ENCODE peak calls at places on chromosome 5, in eight cellular contexts. One of them, this sample, is unnamed.

GRCh38 chr5:144203750-144204596 is 33.3 kb downstream of the KCTD16 start:
- DNase-seq in OCI-LY7: peak
- DNase-seq in GM23338: peak
- DNase-seq in MM.1S: peak
- DNase-seq in neural progenitor cell: peak
- DNase-seq in HCT116: peak
- DNase-seq in GM23248: peak
- DNase-seq in PC-3: peak
- DNase-seq in this sample: peak

GRCh38 chr5:171524461-171524860 is 105.0 kb downstream of the FGF18 start:
- DNase-seq in GM23338: no peak
- DNase-seq in HCT116: no peak
- DNase-seq in PC-3: no peak
- DNase-seq in GM23248: no peak
- DNase-seq in MM.1S: no peak
- DNase-seq in OCI-LY7: no peak
- DNase-seq in neural progenitor cell: no peak
- DNase-seq in this sample: peak

GRCh38 chr5:72871358-72872024 is 55.0 kb downstream of the TNPO1 start:
- DNase-seq in HCT116: no peak
- DNase-seq in neural progenitor cell: no peak
- DNase-seq in PC-3: no peak
- DNase-seq in MM.1S: no peak
- DNase-seq in GM23338: no peak
- DNase-seq in GM23248: peak
- DNase-seq in OCI-LY7: no peak
- DNase-seq in this sample: no peak

GRCh38 chr5:157356576-157356975 is 90.7 kb downstream of the CYFIP2 start:
- DNase-seq in GM23248: no peak
- DNase-seq in GM23338: no peak
- DNase-seq in HCT116: no peak
- DNase-seq in neural progenitor cell: no peak
- DNase-seq in MM.1S: no peak
- DNase-seq in PC-3: no peak
- DNase-seq in OCI-LY7: no peak
- DNase-seq in this sample: no peak

GRCh38 chr5:179198865-179199645 is 138.9 kb downstream of the ZNF354C start:
- DNase-seq in PC-3: no peak
- DNase-seq in HCT116: no peak
- DNase-seq in OCI-LY7: no peak
- DNase-seq in GM23248: no peak
- DNase-seq in neural progenitor cell: no peak
- DNase-seq in GM23338: no peak
- DNase-seq in MM.1S: no peak
- DNase-seq in this sample: no peak

GRCh38 chr5:158463971-158464370 is 605.0 kb upstream of the CLINT1 start:
- DNase-seq in GM23248: peak
- DNase-seq in OCI-LY7: no peak
- DNase-seq in MM.1S: no peak
- DNase-seq in PC-3: no peak
- DNase-seq in HCT116: no peak
- DNase-seq in GM23338: no peak
- DNase-seq in neural progenitor cell: no peak
- DNase-seq in this sample: peak

GRCh38 chr5:32030226-32030625 is 143.9 kb downstream of the GOLPH3 start:
- DNase-seq in neural progenitor cell: no peak
- DNase-seq in GM23338: no peak
- DNase-seq in PC-3: no peak
- DNase-seq in MM.1S: no peak
- DNase-seq in GM23248: peak
- DNase-seq in HCT116: no peak
- DNase-seq in OCI-LY7: no peak
- DNase-seq in this sample: no peak

GRCh38 chr5:98581416-98581999 is 192.0 kb upstream of the RGMB start:
- DNase-seq in PC-3: peak
- DNase-seq in HCT116: no peak
- DNase-seq in GM23338: no peak
- DNase-seq in MM.1S: no peak
- DNase-seq in GM23248: peak
- DNase-seq in OCI-LY7: no peak
- DNase-seq in neural progenitor cell: no peak
- DNase-seq in this sample: no peak

GRCh38 chr5:32126691-32127090 is 47.4 kb downstream of the GOLPH3 start:
- DNase-seq in MM.1S: no peak
- DNase-seq in OCI-LY7: no peak
- DNase-seq in GM23338: no peak
- DNase-seq in PC-3: no peak
- DNase-seq in neural progenitor cell: no peak
- DNase-seq in GM23248: no peak
- DNase-seq in HCT116: no peak
- DNase-seq in this sample: no peak

GRCh38 chr5:19886123-19886921 is 101.7 kb downstream of the CDH18 start:
- DNase-seq in OCI-LY7: no peak
- DNase-seq in PC-3: peak
- DNase-seq in GM23338: no peak
- DNase-seq in HCT116: no peak
- DNase-seq in neural progenitor cell: no peak
- DNase-seq in MM.1S: peak
- DNase-seq in GM23248: peak
- DNase-seq in this sample: no peak

GRCh38 chr5:96651948-96652753 is 10.0 kb upstream of the CAST start:
- DNase-seq in MM.1S: no peak
- DNase-seq in GM23248: no peak
- DNase-seq in PC-3: no peak
- DNase-seq in neural progenitor cell: no peak
- DNase-seq in HCT116: no peak
- DNase-seq in OCI-LY7: peak
- DNase-seq in GM23338: peak
- DNase-seq in this sample: no peak

GRCh38 chr5:93583799-93584530 is 943 bp downstream of the NR2F1 start:
- DNase-seq in GM23338: peak
- DNase-seq in MM.1S: peak
- DNase-seq in OCI-LY7: peak
- DNase-seq in PC-3: peak
- DNase-seq in HCT116: no peak
- DNase-seq in GM23248: peak
- DNase-seq in neural progenitor cell: peak
- DNase-seq in this sample: peak

GRCh38 chr5:7169240-7169878 is 226.6 kb upstream of the ADCY2 start:
- DNase-seq in GM23248: no peak
- DNase-seq in GM23338: peak
- DNase-seq in OCI-LY7: no peak
- DNase-seq in neural progenitor cell: no peak
- DNase-seq in MM.1S: no peak
- DNase-seq in HCT116: no peak
- DNase-seq in PC-3: no peak
- DNase-seq in this sample: no peak

GRCh38 chr5:154058055-154059038 is 19.6 kb downstream of the MFAP3 start:
- DNase-seq in GM23338: no peak
- DNase-seq in neural progenitor cell: no peak
- DNase-seq in PC-3: no peak
- DNase-seq in HCT116: peak
- DNase-seq in GM23248: no peak
- DNase-seq in MM.1S: peak
- DNase-seq in OCI-LY7: peak
- DNase-seq in this sample: no peak

GRCh38 chr5:151214614-151215545 is 9.0 kb downstream of the CCDC69 start:
- DNase-seq in OCI-LY7: peak
- DNase-seq in MM.1S: peak
- DNase-seq in GM23248: no peak
- DNase-seq in HCT116: no peak
- DNase-seq in PC-3: no peak
- DNase-seq in GM23338: no peak
- DNase-seq in neural progenitor cell: no peak
- DNase-seq in this sample: peak

GRCh38 chr5:118891252-118891651 is 97.1 kb downstream of the DTWD2 start:
- DNase-seq in GM23248: no peak
- DNase-seq in MM.1S: no peak
- DNase-seq in GM23338: no peak
- DNase-seq in PC-3: no peak
- DNase-seq in HCT116: no peak
- DNase-seq in neural progenitor cell: no peak
- DNase-seq in OCI-LY7: no peak
- DNase-seq in this sample: no peak

GRCh38 chr5:142184939-142185526 is 76.5 kb downstream of the NDFIP1 start:
- DNase-seq in MM.1S: no peak
- DNase-seq in HCT116: no peak
- DNase-seq in neural progenitor cell: no peak
- DNase-seq in OCI-LY7: no peak
- DNase-seq in PC-3: no peak
- DNase-seq in GM23248: peak
- DNase-seq in GM23338: peak
- DNase-seq in this sample: no peak

GRCh38 chr5:135964670-135965320 is 10.0 kb upstream of the LECT2 start:
- DNase-seq in GM23248: peak
- DNase-seq in PC-3: no peak
- DNase-seq in OCI-LY7: no peak
- DNase-seq in MM.1S: no peak
- DNase-seq in GM23338: no peak
- DNase-seq in HCT116: no peak
- DNase-seq in neural progenitor cell: no peak
- DNase-seq in this sample: no peak

GRCh38 chr5:145237843-145238242 is 597.3 kb downstream of the PRELID2 start:
- DNase-seq in PC-3: peak
- DNase-seq in OCI-LY7: peak
- DNase-seq in GM23338: peak
- DNase-seq in GM23248: peak
- DNase-seq in MM.1S: peak
- DNase-seq in neural progenitor cell: peak
- DNase-seq in HCT116: peak
- DNase-seq in this sample: peak
- TF ChIP-seq EZH2phosphoT487 in PC-3: no peak
- TF ChIP-seq EZH2phosphoT487 in OCI-LY7: no peak
- TF ChIP-seq EZH2phosphoT487 in GM23338: no peak
- TF ChIP-seq EZH2phosphoT487 in GM23248: no peak
- TF ChIP-seq EZH2phosphoT487 in MM.1S: no peak
- TF ChIP-seq EZH2phosphoT487 in neural progenitor cell: no peak
- TF ChIP-seq EZH2phosphoT487 in HCT116: no peak
- TF ChIP-seq EZH2phosphoT487 in this sample: no peak

GRCh38 chr5:33299621-33300208 is 141.1 kb upstream of the TARS1 start:
- DNase-seq in GM23338: peak
- DNase-seq in HCT116: peak
- DNase-seq in MM.1S: peak
- DNase-seq in neural progenitor cell: peak
- DNase-seq in OCI-LY7: peak
- DNase-seq in GM23248: peak
- DNase-seq in PC-3: peak
- DNase-seq in this sample: peak
- H2AFZ ChIP-seq in GM23338: no peak
- H2AFZ ChIP-seq in HCT116: no peak
- H2AFZ ChIP-seq in MM.1S: peak
- H2AFZ ChIP-seq in neural progenitor cell: no peak
- H2AFZ ChIP-seq in OCI-LY7: peak
- H2AFZ ChIP-seq in GM23248: peak
- H2AFZ ChIP-seq in PC-3: peak
- H2AFZ ChIP-seq in this sample: peak

GRCh38 chr5:127074466-127074865 is 1.2 kb upstream of the C5orf63 start:
- DNase-seq in HCT116: no peak
- DNase-seq in OCI-LY7: no peak
- DNase-seq in GM23248: no peak
- DNase-seq in neural progenitor cell: no peak
- DNase-seq in MM.1S: no peak
- DNase-seq in PC-3: no peak
- DNase-seq in GM23338: no peak
- DNase-seq in this sample: no peak
- TF ChIP-seq EZH2phosphoT487 in HCT116: no peak
- TF ChIP-seq EZH2phosphoT487 in OCI-LY7: no peak
- TF ChIP-seq EZH2phosphoT487 in GM23248: no peak
- TF ChIP-seq EZH2phosphoT487 in neural progenitor cell: no peak
- TF ChIP-seq EZH2phosphoT487 in MM.1S: no peak
- TF ChIP-seq EZH2phosphoT487 in PC-3: no peak
- TF ChIP-seq EZH2phosphoT487 in GM23338: no peak
- TF ChIP-seq EZH2phosphoT487 in this sample: no peak

GRCh38 chr5:67520161-67520886 is 323.7 kb upstream of the CD180 start:
- DNase-seq in PC-3: no peak
- DNase-seq in HCT116: no peak
- DNase-seq in MM.1S: no peak
- DNase-seq in neural progenitor cell: no peak
- DNase-seq in OCI-LY7: no peak
- DNase-seq in GM23338: no peak
- DNase-seq in GM23248: no peak
- DNase-seq in this sample: no peak
- H2AFZ ChIP-seq in PC-3: no peak
- H2AFZ ChIP-seq in HCT116: no peak
- H2AFZ ChIP-seq in MM.1S: no peak
- H2AFZ ChIP-seq in neural progenitor cell: peak
- H2AFZ ChIP-seq in OCI-LY7: no peak
- H2AFZ ChIP-seq in GM23338: no peak
- H2AFZ ChIP-seq in GM23248: no peak
- H2AFZ ChIP-seq in this sample: no peak

GRCh38 chr5:83708170-83708569 is 12.5 kb downstream of the HAPLN1 start:
- DNase-seq in GM23248: no peak
- DNase-seq in OCI-LY7: no peak
- DNase-seq in PC-3: no peak
- DNase-seq in HCT116: no peak
- DNase-seq in MM.1S: no peak
- DNase-seq in neural progenitor cell: no peak
- DNase-seq in GM23338: no peak
- DNase-seq in this sample: no peak

GRCh38 chr5:83701886-83702285 is 18.8 kb downstream of the HAPLN1 start:
- DNase-seq in neural progenitor cell: no peak
- DNase-seq in MM.1S: no peak
- DNase-seq in PC-3: peak
- DNase-seq in GM23248: peak
- DNase-seq in GM23338: no peak
- DNase-seq in HCT116: no peak
- DNase-seq in OCI-LY7: no peak
- DNase-seq in this sample: no peak

DNA sequence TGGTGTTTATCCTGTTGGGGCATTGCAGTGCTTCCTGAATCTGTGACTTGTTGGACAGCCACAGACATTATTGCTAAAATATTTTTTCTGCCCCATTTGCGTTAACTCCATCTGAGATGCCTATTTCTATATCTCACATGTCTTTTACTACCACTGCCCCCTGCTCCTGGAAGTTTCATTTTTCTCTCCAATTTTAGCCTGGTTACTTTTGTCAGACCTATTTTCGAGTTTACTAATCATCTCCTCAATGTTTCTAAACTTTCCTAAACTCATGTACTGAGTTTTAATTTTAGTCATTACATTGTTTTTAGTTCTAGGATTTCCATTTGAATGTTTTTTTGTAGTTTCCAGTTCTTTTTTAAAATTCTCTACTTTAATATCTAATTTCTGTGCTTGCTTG is 17.6 kb downstream of the HAPLN1 start:
- DNase-seq in GM23338: no peak
- DNase-seq in MM.1S: no peak
- DNase-seq in neural progenitor cell: no peak
- DNase-seq in OCI-LY7: no peak
- DNase-seq in GM23248: no peak
- DNase-seq in PC-3: no peak
- DNase-seq in HCT116: no peak
- DNase-seq in this sample: no peak
- TF ChIP-seq EZH2phosphoT487 in GM23338: no peak
- TF ChIP-seq EZH2phosphoT487 in MM.1S: no peak
- TF ChIP-seq EZH2phosphoT487 in neural progenitor cell: no peak
- TF ChIP-seq EZH2phosphoT487 in OCI-LY7: no peak
- TF ChIP-seq EZH2phosphoT487 in GM23248: no peak
- TF ChIP-seq EZH2phosphoT487 in PC-3: no peak
- TF ChIP-seq EZH2phosphoT487 in HCT116: no peak
- TF ChIP-seq EZH2phosphoT487 in this sample: no peak

This sample was measured in hepatocyte.